ENCODE peak calls at places on chromosomes 2 and 18, in five cellular contexts. Z is cardiac fibroblast, Y is IMR-90, C is upper lobe of right lung, U is lower lobe of right lung. O is an unnamed sample.

GRCh38 chr2:162333968-162334367 is 10.0 kb upstream of the GCA start:
- DNase-seq in Z (peak), Y (peak), C (no peak), U (no peak), O (no peak)

GRCh38 chr2:3483227-3483985 is 35.9 kb downstream of the ADI1 start:
- DNase-seq in Z (peak), Y (peak), C (peak), U (peak), O (no peak)

GRCh38 chr18:36158261-36158867 is 28.7 kb downstream of the ELP2 start:
- DNase-seq in Z (peak), Y (peak), C (no peak), U (no peak), O (peak)

GRCh38 chr18:32450026-32450681 is 20.5 kb downstream of the GAREM1 start:
- DNase-seq in Z (no peak), Y (no peak), C (no peak), U (no peak), O (no peak)

GRCh38 chr2:5227062-5227699 is 465.0 kb upstream of the SOX11 start:
- DNase-seq in Z (no peak), Y (no peak), C (no peak), U (no peak), O (peak)

GRCh38 chr2:120734930-120735611 is 597 bp upstream of the GLI2 start:
- DNase-seq in Z (peak), Y (peak), C (peak), U (no peak), O (no peak)

GRCh38 chr2:199455533-199456382 is 2.0 kb downstream of the SATB2 start:
- DNase-seq in Z (peak), Y (peak), C (peak), U (peak), O (no peak)

GRCh38 chr2:203918839-203919238 is 17.7 kb upstream of the ICOS start:
- DNase-seq in Z (no peak), Y (no peak), C (no peak), U (no peak), O (no peak)

GRCh38 chr2:119389615-119390306 is 23.0 kb downstream of the DBI start:
- DNase-seq in Z (peak), Y (peak), C (no peak), U (no peak), O (no peak)

GRCh38 chr18:52422985-52423601 is 83.1 kb downstream of the DCC start:
- DNase-seq in Z (no peak), Y (no peak), C (no peak), U (no peak), O (no peak)

GRCh38 chr18:74516271-74517235 is 17.7 kb upstream of the CNDP1 start:
- DNase-seq in Z (no peak), Y (no peak), C (no peak), U (no peak), O (no peak)

GRCh38 chr2:25988134-25988533 is 5.8 kb upstream of the KIF3C start:
- DNase-seq in Z (no peak), Y (no peak), C (no peak), U (no peak), O (no peak)

GRCh38 chr2:26591619-26592505 is 49.3 kb downstream of the CIB4 start:
- DNase-seq in Z (no peak), Y (no peak), C (peak), U (no peak), O (no peak)

GRCh38 chr2:38443021-38443541 is 66.0 kb upstream of the ATL2 start:
- DNase-seq in Z (peak), Y (no peak), C (no peak), U (no peak), O (peak)

GRCh38 chr18:5868218-5868904 is 27.0 kb downstream of the TMEM200C start:
- DNase-seq in Z (peak), Y (peak), C (no peak), U (peak), O (peak)

GRCh38 chr2:154992826-154993225 is 294.3 kb downstream of the KCNJ3 start:
- DNase-seq in Z (no peak), Y (no peak), C (no peak), U (no peak), O (no peak)

GRCh38 chr18:58861853-58862252 is 2.8 kb upstream of the ZNF532 start:
- DNase-seq in Z (no peak), Y (no peak), C (no peak), U (no peak), O (no peak)

GRCh38 chr2:197806317-197806633 is 1.9 kb downstream of the PLCL1 start:
- DNase-seq in Z (no peak), Y (no peak), C (no peak), U (no peak), O (no peak)

GRCh38 chr2:238142382-238143205 is 4.1 kb downstream of the KLHL30 start:
- DNase-seq in Z (no peak), Y (no peak), C (no peak), U (no peak), O (no peak)

GRCh38 chr2:58341047-58341446 is 99.9 kb upstream of the FANCL start:
- DNase-seq in Z (no peak), Y (no peak), C (no peak), U (no peak), O (no peak)

GRCh38 chr18:12394428-12394827 is 13.3 kb upstream of the PRELID3A start:
- DNase-seq in Z (no peak), Y (no peak), C (peak), U (no peak), O (no peak)

GRCh38 chr18:48961547-48961946 is 10.8 kb upstream of the SMAD7 start:
- DNase-seq in Z (no peak), Y (peak), C (no peak), U (no peak), O (no peak)

GRCh38 chr2:33929467-33929866 is 330.4 kb upstream of the FAM98A start:
- DNase-seq in Z (no peak), Y (no peak), C (no peak), U (no peak), O (no peak)

GRCh38 chr2:236865052-236865451 is 220.6 kb upstream of the COPS8 start:
- DNase-seq in Z (no peak), Y (no peak), C (no peak), U (no peak), O (no peak)

GRCh38 chr2:202317080-202317859 is 51.7 kb downstream of the NOP58 start:
- DNase-seq in Z (peak), Y (peak), C (no peak), U (no peak), O (peak)

GRCh38 chr18:10490401-10491289 is 35.2 kb upstream of the NAPG start:
- DNase-seq in Z (no peak), Y (no peak), C (no peak), U (no peak), O (no peak)

GRCh38 chr18:27656167-27656778 is 471.2 kb upstream of the CHST9 start:
- DNase-seq in Z (no peak), Y (no peak), C (no peak), U (no peak), O (peak)

GRCh38 chr2:22037274-22037673 is 913.5 kb downstream of the TDRD15 start:
- DNase-seq in Z (peak), Y (no peak), C (no peak), U (no peak), O (no peak)

GRCh38 chr18:74446178-74446577 is 10.9 kb downstream of the DIPK1C start:
- DNase-seq in Z (no peak), Y (no peak), C (no peak), U (no peak), O (no peak)

GRCh38 chr18:8706981-8707940 is 1.9 kb downstream of the MTCL1 start:
- DNase-seq in Z (peak), Y (peak), C (peak), U (peak), O (no peak)

GRCh38 chr18:25262920-25263319 is 89.0 kb downstream of the ZNF521 start:
- DNase-seq in Z (no peak), Y (peak), C (no peak), U (no peak), O (peak)

GRCh38 chr2:234444888-234445287 is 52.0 kb downstream of the ARL4C start:
- DNase-seq in Z (peak), Y (peak), C (no peak), U (no peak), O (peak)

GRCh38 chr2:224833986-224834385 is 117.8 kb upstream of the CCDC195 start:
- DNase-seq in Z (no peak), Y (no peak), C (no peak), U (no peak), O (no peak)

GRCh38 chr18:29436459-29436858 is 1259.5 kb upstream of the CDH2 start:
- DNase-seq in Z (no peak), Y (no peak), C (no peak), U (no peak), O (no peak)

GRCh38 chr2:44938287-44939073 is 3.0 kb upstream of the SIX3 start:
- DNase-seq in Z (no peak), Y (no peak), C (no peak), U (no peak), O (no peak)
- H3K4me3 ChIP-seq in Z (no peak), Y (no peak), C (peak), U (peak), O (no peak)

DNA sequence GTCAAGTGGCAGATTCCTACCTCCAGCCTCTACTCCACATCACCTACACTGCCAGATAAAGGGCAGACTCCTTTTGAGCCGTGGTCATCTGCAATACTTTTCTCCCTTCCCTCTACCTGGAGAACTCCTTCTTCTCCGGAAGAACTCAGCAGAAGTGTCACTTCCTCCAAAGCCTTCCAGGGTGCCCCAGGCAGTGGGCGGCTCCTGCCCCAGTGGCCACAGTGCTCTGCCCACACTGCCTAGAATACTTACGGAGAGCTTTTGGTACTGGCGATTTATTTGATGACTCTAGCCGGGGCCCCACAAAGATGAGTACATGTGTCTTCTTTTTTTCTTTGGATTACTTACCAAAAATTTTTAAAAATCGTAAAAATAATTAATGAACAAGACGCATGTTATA is 39.7 kb downstream of the FOSL2 start:
- DNase-seq in Z (no peak), Y (no peak), C (no peak), U (no peak), O (no peak)
- TF ChIP-seq CTCF in Z (no peak), Y (no peak), C (no peak), U (no peak), O (no peak)

GRCh38 chr2:7430421-7430868 is 513.2 kb downstream of the RNF144A start:
- DNase-seq in Z (no peak), Y (no peak), C (no peak), U (no peak), O (no peak)
- H3K4me3 ChIP-seq in Z (no peak), Y (no peak), C (peak), U (peak), O (no peak)

DNA sequence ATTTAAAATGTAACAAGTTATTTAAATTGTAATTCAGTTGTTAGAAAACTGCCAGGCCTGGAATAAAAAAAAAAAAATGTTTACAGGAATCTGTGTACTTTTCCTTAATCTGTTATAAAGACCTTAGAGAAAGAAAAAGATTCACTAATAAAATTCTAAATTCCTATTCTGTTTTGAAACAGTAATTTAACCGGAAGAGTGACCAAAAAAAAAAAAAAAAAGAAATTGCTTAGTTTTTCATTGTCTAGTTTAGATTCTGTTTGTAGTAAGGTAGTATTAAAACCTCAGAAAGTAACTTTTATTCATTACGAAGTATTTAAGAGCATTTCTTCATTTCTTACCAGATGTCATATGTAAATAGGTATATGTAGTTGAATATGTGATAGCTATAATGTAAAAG is 2.5 kb downstream of the REL start:
- DNase-seq in Z (no peak), Y (no peak), C (no peak), U (no peak), O (no peak)
- TF ChIP-seq CTCF in Z (no peak), Y (no peak), C (no peak), U (no peak), O (no peak)

DNA sequence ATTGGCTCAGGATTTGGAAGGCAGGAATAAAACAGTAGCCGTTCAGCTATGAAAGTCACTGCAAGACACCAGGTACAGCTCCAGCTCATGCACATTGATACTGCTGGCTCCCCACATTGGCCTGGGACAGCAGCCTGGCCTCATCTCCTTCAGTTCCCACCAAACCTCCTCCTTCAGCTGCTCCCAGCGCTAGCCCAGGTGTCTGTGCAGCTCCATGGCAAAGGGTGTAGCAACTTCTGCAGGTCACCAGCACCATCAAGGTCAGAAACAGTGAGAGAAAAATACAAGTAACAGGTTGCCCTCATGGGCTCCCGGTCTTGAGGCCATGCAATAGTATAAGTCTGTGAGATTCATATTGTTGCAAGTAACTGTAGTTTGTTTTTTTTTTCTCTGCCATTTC is 216.7 kb upstream of the CTAGE1 start:
- DNase-seq in Z (no peak), Y (no peak), C (no peak), U (no peak), O (no peak)
- H3K4me3 ChIP-seq in Z (no peak), Y (no peak), C (no peak), U (no peak), O (no peak)

DNA sequence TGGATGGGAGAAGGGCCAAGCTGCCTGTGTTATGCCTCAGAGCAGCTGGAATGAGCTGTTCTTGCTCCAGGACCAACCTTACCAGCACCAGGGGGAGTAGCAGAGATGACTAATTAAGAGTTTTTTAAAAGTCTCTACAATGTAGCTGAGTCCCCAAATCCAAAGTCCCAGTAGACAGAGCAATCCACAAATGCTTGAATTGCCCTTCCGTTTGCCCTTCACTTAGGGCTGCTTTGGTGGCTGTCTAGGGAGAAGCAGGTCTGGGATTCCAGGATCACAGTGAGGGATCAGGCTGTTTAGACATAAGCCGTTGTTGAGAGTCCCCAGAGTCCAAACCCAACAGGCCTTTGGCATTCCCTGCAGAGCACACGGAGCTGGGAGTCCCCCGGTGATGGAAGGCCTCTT is 59.4 kb downstream of the RHOB start:
- DNase-seq in Z (peak), Y (peak), C (no peak), U (no peak), O (no peak)
- TF ChIP-seq CTCF in Z (peak), Y (peak), C (no peak), U (no peak), O (peak)

DNA sequence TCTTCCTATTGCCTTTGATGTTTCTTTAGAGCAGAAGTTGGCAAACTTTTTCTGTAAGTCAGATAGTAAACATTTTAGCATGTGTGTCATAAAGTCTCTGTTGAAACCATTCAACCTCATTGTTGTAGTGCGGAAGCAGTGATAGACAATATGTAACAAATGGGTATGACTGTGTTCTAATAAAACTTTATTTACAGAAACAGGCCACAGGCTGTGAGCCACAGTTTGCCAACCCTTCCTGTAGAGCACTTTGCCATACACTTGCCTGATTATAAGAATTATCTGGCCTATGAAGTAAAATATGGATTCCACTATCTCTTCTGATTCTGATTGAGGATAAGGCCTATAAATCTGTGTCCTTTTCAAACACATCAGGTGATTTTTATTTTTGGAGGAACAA is 237.4 kb downstream of the DOK6 start:
- DNase-seq in Z (no peak), Y (no peak), C (no peak), U (no peak), O (no peak)
- H3K4me3 ChIP-seq in Z (no peak), Y (no peak), C (no peak), U (no peak), O (no peak)